ENCODE peak calls at places on chromosomes 4 and X, in four cellular contexts. V is HL-60, J is upper lobe of left lung, O is H1. Q is an unnamed sample.

GRCh38 chr4:102551946-102552575 is 50.9 kb downstream of the NFKB1 start:
- DNase-seq in V (no peak), J (no peak), O (no peak), Q (no peak)

GRCh38 chr4:141797966-141798365 is 161.6 kb downstream of the IL15 start:
- DNase-seq in V (no peak), J (no peak), O (no peak), Q (no peak)

GRCh38 chr4:102638621-102639020 is 122.1 kb downstream of the MANBA start:
- DNase-seq in V (no peak), J (no peak), O (no peak), Q (no peak)

GRCh38 chrX:107117993-107118321 is 665 bp downstream of the RBM41 start:
- DNase-seq in V (peak; percentile 2), J (no peak), O (no peak), Q (no peak)

GRCh38 chr4:98193459-98194105 is 50.3 kb upstream of the STPG2 start:
- DNase-seq in V (no peak), J (no peak), O (no peak), Q (no peak)

GRCh38 chr4:149531861-149532260 is 283.8 kb downstream of the IQCM start:
- DNase-seq in V (no peak), J (no peak), O (no peak), Q (no peak)

GRCh38 chrX:139429913-139430312 is 100.6 kb upstream of the F9 start:
- DNase-seq in V (no peak), J (no peak), O (no peak), Q (no peak)

GRCh38 chrX:105323951-105324350 is 103.5 kb upstream of the TEX13A start:
- DNase-seq in V (no peak), J (no peak), O (no peak), Q (no peak)

GRCh38 chr4:130699004-130699403 is 1603.1 kb downstream of the C4orf33 start:
- DNase-seq in V (no peak), J (no peak), O (no peak), Q (no peak)

GRCh38 chr4:24967346-24967745 is 54.5 kb upstream of the CCDC149 start:
- DNase-seq in V (no peak), J (no peak), O (no peak), Q (no peak)

GRCh38 chrX:148133099-148133725 is 152.1 kb downstream of the FMR1NB start:
- DNase-seq in V (no peak), J (no peak), O (no peak), Q (no peak)

GRCh38 chrX:2550288-2551020 is 49.7 kb upstream of the DHRSX start:
- DNase-seq in V (no peak), J (no peak), O (no peak), Q (no peak)

GRCh38 chr4:85613901-85614300 is 139.0 kb downstream of the ARHGAP24 start:
- DNase-seq in V (no peak), J (no peak), O (no peak), Q (no peak)

GRCh38 chr4:1573830-1574459 is 110.2 kb downstream of the FAM53A start:
- DNase-seq in V (no peak), J (no peak), O (no peak), Q (no peak)

GRCh38 chr4:76307670-76308014 is 1.1 kb downstream of the STBD1 start:
- DNase-seq in V (no peak), J (no peak), O (no peak), Q (no peak)

GRCh38 chrX:43741843-43742573 is 85.9 kb downstream of the MAOA start:
- DNase-seq in V (peak; percentile 4), J (no peak), O (no peak), Q (no peak)

GRCh38 chr4:168411318-168412150 is 68.8 kb downstream of the DDX60L start:
- DNase-seq in V (peak; percentile 35), J (no peak), O (no peak), Q (no peak)

GRCh38 chr4:127708985-127709384 is 21.2 kb upstream of the SLC25A31 start:
- DNase-seq in V (no peak), J (peak; percentile 23), O (no peak), Q (no peak)

GRCh38 chr4:152165146-152165545 is 370.7 kb downstream of the FBXW7 start:
- DNase-seq in V (no peak), J (no peak), O (peak; percentile 56), Q (no peak)

GRCh38 chrX:45347877-45348675 is 147.4 kb upstream of the DIPK2B start:
- DNase-seq in V (no peak), J (no peak), O (no peak), Q (no peak)

GRCh38 chr4:118351851-118352827 is 664 bp downstream of the PRSS12 start:
- DNase-seq in V (no peak), J (peak; percentile 33), O (no peak), Q (peak; percentile 67)

GRCh38 chr4:149441338-149441737 is 374.3 kb downstream of the IQCM start:
- DNase-seq in V (no peak), J (no peak), O (no peak), Q (no peak)

GRCh38 chrX:63250253-63250868 is 100.8 kb downstream of the SPIN4 start:
- DNase-seq in V (peak; percentile 68), J (no peak), O (no peak), Q (no peak)

GRCh38 chr4:57308301-57308700 is 198.1 kb upstream of the IGFBP7 start:
- DNase-seq in V (no peak), J (no peak), O (no peak), Q (no peak)

GRCh38 chr4:37279894-37280592 is 35.5 kb downstream of the NWD2 start:
- DNase-seq in V (no peak), J (no peak), O (no peak), Q (no peak)

GRCh38 chr4:102342404-102343074 is 2.7 kb downstream of the SLC39A8 start:
- DNase-seq in V (no peak), J (no peak), O (no peak), Q (no peak)

GRCh38 chr4:149911371-149911770 is 95.7 kb upstream of the IQCM start:
- DNase-seq in V (no peak), J (no peak), O (no peak), Q (no peak)

GRCh38 chr4:156608651-156609050 is 362.9 kb downstream of the PDGFC start:
- DNase-seq in V (no peak), J (no peak), O (no peak), Q (no peak)

DNA sequence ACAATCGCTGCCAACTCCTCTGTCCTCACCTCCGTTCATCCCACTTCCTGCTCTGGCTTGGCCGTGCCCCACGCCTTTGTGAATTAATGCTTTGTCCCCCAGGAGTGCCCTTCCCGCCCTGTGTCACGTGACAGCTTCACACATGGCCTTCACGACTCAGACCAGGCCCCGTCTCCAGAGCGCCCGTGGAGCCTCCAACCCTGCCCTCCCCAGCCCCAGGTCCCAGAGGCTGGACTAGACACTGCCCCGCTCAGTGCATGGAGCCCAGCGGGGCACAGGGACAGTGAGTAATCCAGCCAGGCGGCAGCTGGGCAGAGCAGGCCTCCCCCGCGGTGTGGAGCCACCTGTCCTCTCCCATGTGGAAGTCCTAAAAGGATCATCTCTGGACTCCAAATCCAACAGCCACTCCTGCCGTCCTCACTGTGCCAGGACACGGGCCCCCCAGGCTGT is 7.4 kb downstream of the ADRA2C start:
- DNase-seq in V (no peak), J (no peak), O (no peak), Q (no peak)
- TF ChIP-seq POLR2AphosphoS5 in V (no peak), J (no peak), O (no peak), Q (no peak)

DNA sequence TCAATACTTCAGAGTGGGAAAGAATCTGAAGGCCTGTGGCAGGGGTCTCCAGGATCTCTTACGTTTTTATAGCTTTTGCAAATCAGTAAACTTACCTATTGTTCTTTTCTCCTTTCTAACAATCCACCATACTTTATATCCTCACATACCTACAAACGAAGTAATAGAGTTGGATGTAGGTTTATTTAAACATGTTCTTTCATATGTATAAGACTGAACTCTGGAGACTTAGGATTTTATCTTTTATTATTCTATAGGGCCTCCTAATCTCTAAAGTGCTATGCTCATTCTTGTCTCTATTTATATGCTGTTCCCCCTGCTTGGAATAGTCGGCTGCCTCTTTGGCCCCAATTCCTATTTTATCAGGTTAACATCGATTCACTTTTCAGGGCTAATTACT is 43.8 kb upstream of the NUDT6 start:
- DNase-seq in V (no peak), J (no peak), O (no peak), Q (no peak)
- TF ChIP-seq POLR2AphosphoS5 in V (no peak), J (no peak), O (no peak), Q (no peak)

GRCh38 chr4:119629142-119629471 is 503 bp upstream of the PDE5A start:
- DNase-seq in V (no peak), J (no peak), O (no peak), Q (no peak)

GRCh38 chr4:119626943-119627266 is 1.7 kb downstream of the PDE5A start:
- DNase-seq in V (no peak), J (no peak), O (no peak), Q (no peak)

GRCh38 chr4:119627267-119628190 is 1.1 kb downstream of the PDE5A start:
- DNase-seq in V (peak; percentile 19), J (peak; percentile 55), O (peak; percentile 54), Q (peak; percentile 71)

GRCh38 chr4:119626420-119626819 is 2.2 kb downstream of the PDE5A start:
- DNase-seq in V (no peak), J (no peak), O (no peak), Q (no peak)

GRCh38 chr4:119628281-119629141 is at the start of gene PDE5A:
- DNase-seq in V (peak; percentile 71), J (peak; percentile 81), O (peak; percentile 79), Q (peak; percentile 81)
- TF ChIP-seq POLR2AphosphoS5 in V (no peak), J (no peak), O (peak; percentile 64), Q (no peak)

GRCh38 chr4:123784626-123785025 is 388.0 kb downstream of the SPRY1 start:
- DNase-seq in V (no peak), J (no peak), O (no peak), Q (no peak)

GRCh38 chr4:123783936-123784335 is 387.3 kb downstream of the SPRY1 start:
- DNase-seq in V (no peak), J (no peak), O (no peak), Q (no peak)

GRCh38 chr4:123786159-123786915 is 389.7 kb downstream of the SPRY1 start:
- DNase-seq in V (no peak), J (no peak), O (no peak), Q (no peak)

GRCh38 chr4:123786955-123787354 is 390.4 kb downstream of the SPRY1 start:
- DNase-seq in V (no peak), J (no peak), O (no peak), Q (no peak)

DNA sequence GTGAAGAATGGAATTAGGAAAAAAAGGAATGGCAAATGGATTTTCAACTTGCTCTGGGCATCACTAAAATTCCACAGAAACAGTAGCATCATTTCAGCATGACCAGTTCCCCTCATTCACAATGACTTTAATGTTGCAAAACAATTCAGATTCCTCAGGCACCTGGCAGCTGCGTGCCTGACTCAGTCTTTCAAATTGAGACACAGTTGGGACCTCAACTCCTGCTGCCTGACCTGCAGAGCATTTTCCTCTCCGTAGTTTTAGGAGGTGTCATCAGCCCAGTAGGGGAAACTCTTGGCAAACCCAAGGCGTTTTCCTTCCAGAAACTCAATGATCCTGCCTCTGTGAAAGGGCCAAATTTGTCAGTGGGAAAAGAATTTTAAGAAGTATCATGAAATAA is 388.9 kb downstream of the SPRY1 start:
- DNase-seq in V (no peak), J (peak; percentile 21), O (peak; percentile 70), Q (peak; percentile 84)
- TF ChIP-seq POLR2AphosphoS5 in V (no peak), J (peak; percentile 68), O (no peak), Q (peak; percentile 28)

GRCh38 chrX:154734101-154734781 is 16.6 kb downstream of the GAB3 start:
- DNase-seq in V (peak; percentile 87), J (peak; percentile 71), O (no peak), Q (no peak)
- TF ChIP-seq POLR2AphosphoS5 in V (peak; percentile 66), J (peak; percentile 42), O (no peak), Q (no peak)

GRCh38 chrX:51892921-51893745 is at the start of gene MAGED1:
- DNase-seq in V (peak; percentile 23), J (peak; percentile 88), O (peak; percentile 90), Q (peak; percentile 90)
- TF ChIP-seq POLR2AphosphoS5 in V (no peak), J (peak; percentile 34), O (peak; percentile 92), Q (no peak)

GRCh38 chr4:8200302-8200975 is 1.3 kb downstream of the SH3TC1 start:
- DNase-seq in V (no peak), J (peak; percentile 86), O (no peak), Q (no peak)
- TF ChIP-seq POLR2AphosphoS5 in V (no peak), J (peak; percentile 15), O (no peak), Q (no peak)

Q was measured in suprapubic skin.